ENCODE peak calls at places on chromosomes 4 and X, in six cellular contexts. One of them, this sample, is unnamed.

GRCh38 chr4:113442821-113443220 is 318.7 kb downstream of the CAMK2D start:
- DNase-seq in WTC11: no peak
- DNase-seq in upper lobe of right lung: no peak
- DNase-seq in ecto neural progenitor cell: no peak
- DNase-seq in activated T-cell treated with anti-CD3 and anti-CD28 coated beads, Interleukin-2, amount 50 U/mL, for 72 hours: no peak
- DNase-seq in brain microvascular endothelial cell: no peak
- DNase-seq in this sample: no peak

GRCh38 chrX:139086243-139086642 is 374.7 kb upstream of the FGF13 start:
- DNase-seq in WTC11: no peak
- DNase-seq in upper lobe of right lung: no peak
- DNase-seq in ecto neural progenitor cell: no peak
- DNase-seq in activated T-cell treated with anti-CD3 and anti-CD28 coated beads, Interleukin-2, amount 50 U/mL, for 72 hours: no peak
- DNase-seq in brain microvascular endothelial cell: no peak
- DNase-seq in this sample: no peak

GRCh38 chr4:186192068-186192751 is 843 bp downstream of the CYP4V2 start:
- DNase-seq in WTC11: peak
- DNase-seq in upper lobe of right lung: no peak
- DNase-seq in ecto neural progenitor cell: peak
- DNase-seq in activated T-cell treated with anti-CD3 and anti-CD28 coated beads, Interleukin-2, amount 50 U/mL, for 72 hours: no peak
- DNase-seq in brain microvascular endothelial cell: peak
- DNase-seq in this sample: no peak

GRCh38 chr4:14059006-14059405 is 431.5 kb upstream of the BOD1L1 start:
- DNase-seq in WTC11: no peak
- DNase-seq in upper lobe of right lung: no peak
- DNase-seq in ecto neural progenitor cell: no peak
- DNase-seq in activated T-cell treated with anti-CD3 and anti-CD28 coated beads, Interleukin-2, amount 50 U/mL, for 72 hours: no peak
- DNase-seq in brain microvascular endothelial cell: peak
- DNase-seq in this sample: no peak

GRCh38 chr4:65508169-65508568 is 162.1 kb downstream of the EPHA5 start:
- DNase-seq in WTC11: no peak
- DNase-seq in upper lobe of right lung: no peak
- DNase-seq in ecto neural progenitor cell: no peak
- DNase-seq in activated T-cell treated with anti-CD3 and anti-CD28 coated beads, Interleukin-2, amount 50 U/mL, for 72 hours: no peak
- DNase-seq in brain microvascular endothelial cell: peak
- DNase-seq in this sample: no peak

GRCh38 chrX:50081282-50081955 is 119.4 kb downstream of the AKAP4 start:
- DNase-seq in WTC11: peak
- DNase-seq in upper lobe of right lung: peak
- DNase-seq in ecto neural progenitor cell: no peak
- DNase-seq in activated T-cell treated with anti-CD3 and anti-CD28 coated beads, Interleukin-2, amount 50 U/mL, for 72 hours: no peak
- DNase-seq in brain microvascular endothelial cell: peak
- DNase-seq in this sample: no peak

GRCh38 chr4:139735381-139736256 is 70.0 kb downstream of the MGST2 start:
- DNase-seq in WTC11: peak
- DNase-seq in upper lobe of right lung: peak
- DNase-seq in ecto neural progenitor cell: peak
- DNase-seq in activated T-cell treated with anti-CD3 and anti-CD28 coated beads, Interleukin-2, amount 50 U/mL, for 72 hours: peak
- DNase-seq in brain microvascular endothelial cell: peak
- DNase-seq in this sample: no peak

GRCh38 chrX:123665197-123665596 is 67.7 kb downstream of the THOC2 start:
- DNase-seq in WTC11: no peak
- DNase-seq in upper lobe of right lung: no peak
- DNase-seq in ecto neural progenitor cell: no peak
- DNase-seq in activated T-cell treated with anti-CD3 and anti-CD28 coated beads, Interleukin-2, amount 50 U/mL, for 72 hours: no peak
- DNase-seq in brain microvascular endothelial cell: no peak
- DNase-seq in this sample: no peak

GRCh38 chrX:154013614-154014360 is 5.9 kb downstream of the IRAK1 start:
- DNase-seq in WTC11: peak
- DNase-seq in upper lobe of right lung: peak
- DNase-seq in ecto neural progenitor cell: peak
- DNase-seq in activated T-cell treated with anti-CD3 and anti-CD28 coated beads, Interleukin-2, amount 50 U/mL, for 72 hours: peak
- DNase-seq in brain microvascular endothelial cell: no peak
- DNase-seq in this sample: no peak

GRCh38 chrX:31071262-31071661 is 579 bp downstream of the FTHL17 start:
- DNase-seq in WTC11: no peak
- DNase-seq in upper lobe of right lung: peak
- DNase-seq in ecto neural progenitor cell: no peak
- DNase-seq in activated T-cell treated with anti-CD3 and anti-CD28 coated beads, Interleukin-2, amount 50 U/mL, for 72 hours: no peak
- DNase-seq in brain microvascular endothelial cell: no peak
- DNase-seq in this sample: peak

GRCh38 chr4:64417974-64418373 is 8.7 kb upstream of the TECRL start:
- DNase-seq in WTC11: no peak
- DNase-seq in upper lobe of right lung: no peak
- DNase-seq in ecto neural progenitor cell: no peak
- DNase-seq in activated T-cell treated with anti-CD3 and anti-CD28 coated beads, Interleukin-2, amount 50 U/mL, for 72 hours: no peak
- DNase-seq in brain microvascular endothelial cell: no peak
- DNase-seq in this sample: no peak

GRCh38 chr4:143287571-143287923 is 49.1 kb upstream of the GAB1 start:
- DNase-seq in WTC11: no peak
- DNase-seq in upper lobe of right lung: no peak
- DNase-seq in ecto neural progenitor cell: no peak
- DNase-seq in activated T-cell treated with anti-CD3 and anti-CD28 coated beads, Interleukin-2, amount 50 U/mL, for 72 hours: no peak
- DNase-seq in brain microvascular endothelial cell: no peak
- DNase-seq in this sample: no peak

GRCh38 chr4:87465739-87466366 is 43.5 kb downstream of the NUDT9 start:
- DNase-seq in WTC11: no peak
- DNase-seq in upper lobe of right lung: no peak
- DNase-seq in ecto neural progenitor cell: no peak
- DNase-seq in activated T-cell treated with anti-CD3 and anti-CD28 coated beads, Interleukin-2, amount 50 U/mL, for 72 hours: peak
- DNase-seq in brain microvascular endothelial cell: peak
- DNase-seq in this sample: no peak

GRCh38 chr4:139460565-139460964 is 6.6 kb downstream of the RAB33B start:
- DNase-seq in WTC11: no peak
- DNase-seq in upper lobe of right lung: no peak
- DNase-seq in ecto neural progenitor cell: no peak
- DNase-seq in activated T-cell treated with anti-CD3 and anti-CD28 coated beads, Interleukin-2, amount 50 U/mL, for 72 hours: no peak
- DNase-seq in brain microvascular endothelial cell: no peak
- DNase-seq in this sample: no peak

GRCh38 chrX:30613736-30614135 is 36.2 kb upstream of the TASL start:
- DNase-seq in WTC11: no peak
- DNase-seq in upper lobe of right lung: no peak
- DNase-seq in ecto neural progenitor cell: no peak
- DNase-seq in activated T-cell treated with anti-CD3 and anti-CD28 coated beads, Interleukin-2, amount 50 U/mL, for 72 hours: no peak
- DNase-seq in brain microvascular endothelial cell: no peak
- DNase-seq in this sample: no peak

GRCh38 chrX:109537324-109537665 is 651 bp downstream of the NXT2 start:
- DNase-seq in WTC11: no peak
- DNase-seq in upper lobe of right lung: peak
- DNase-seq in ecto neural progenitor cell: no peak
- DNase-seq in activated T-cell treated with anti-CD3 and anti-CD28 coated beads, Interleukin-2, amount 50 U/mL, for 72 hours: no peak
- DNase-seq in brain microvascular endothelial cell: peak
- DNase-seq in this sample: no peak

GRCh38 chrX:136768469-136769084 is 12.2 kb downstream of the ARHGEF6 start:
- DNase-seq in WTC11: peak
- DNase-seq in upper lobe of right lung: no peak
- DNase-seq in ecto neural progenitor cell: no peak
- DNase-seq in activated T-cell treated with anti-CD3 and anti-CD28 coated beads, Interleukin-2, amount 50 U/mL, for 72 hours: peak
- DNase-seq in brain microvascular endothelial cell: peak
- DNase-seq in this sample: no peak

GRCh38 chr4:105140684-105141490 is 5.8 kb upstream of the TET2 start:
- DNase-seq in WTC11: no peak
- DNase-seq in upper lobe of right lung: no peak
- DNase-seq in ecto neural progenitor cell: no peak
- DNase-seq in activated T-cell treated with anti-CD3 and anti-CD28 coated beads, Interleukin-2, amount 50 U/mL, for 72 hours: peak
- DNase-seq in brain microvascular endothelial cell: no peak
- DNase-seq in this sample: no peak

GRCh38 chr4:63620271-63620670 is 789.0 kb downstream of the TECRL start:
- DNase-seq in WTC11: no peak
- DNase-seq in upper lobe of right lung: no peak
- DNase-seq in ecto neural progenitor cell: no peak
- DNase-seq in activated T-cell treated with anti-CD3 and anti-CD28 coated beads, Interleukin-2, amount 50 U/mL, for 72 hours: no peak
- DNase-seq in brain microvascular endothelial cell: no peak
- DNase-seq in this sample: no peak

GRCh38 chrX:48045410-48046311 is 25.8 kb downstream of the ZNF630 start:
- DNase-seq in WTC11: no peak
- DNase-seq in upper lobe of right lung: no peak
- DNase-seq in ecto neural progenitor cell: no peak
- DNase-seq in activated T-cell treated with anti-CD3 and anti-CD28 coated beads, Interleukin-2, amount 50 U/mL, for 72 hours: no peak
- DNase-seq in brain microvascular endothelial cell: peak
- DNase-seq in this sample: no peak

GRCh38 chr4:5785806-5786680 is 75.0 kb downstream of the EVC start:
- DNase-seq in WTC11: no peak
- DNase-seq in upper lobe of right lung: peak
- DNase-seq in ecto neural progenitor cell: no peak
- DNase-seq in activated T-cell treated with anti-CD3 and anti-CD28 coated beads, Interleukin-2, amount 50 U/mL, for 72 hours: no peak
- DNase-seq in brain microvascular endothelial cell: peak
- DNase-seq in this sample: no peak

GRCh38 chrX:39675619-39676018 is 422.1 kb downstream of the BCOR start:
- DNase-seq in WTC11: no peak
- DNase-seq in upper lobe of right lung: no peak
- DNase-seq in ecto neural progenitor cell: no peak
- DNase-seq in activated T-cell treated with anti-CD3 and anti-CD28 coated beads, Interleukin-2, amount 50 U/mL, for 72 hours: no peak
- DNase-seq in brain microvascular endothelial cell: no peak
- DNase-seq in this sample: no peak

GRCh38 chrX:13676885-13677284 is 12.0 kb upstream of the RAB9A start:
- DNase-seq in WTC11: no peak
- DNase-seq in upper lobe of right lung: no peak
- DNase-seq in ecto neural progenitor cell: no peak
- DNase-seq in activated T-cell treated with anti-CD3 and anti-CD28 coated beads, Interleukin-2, amount 50 U/mL, for 72 hours: no peak
- DNase-seq in brain microvascular endothelial cell: no peak
- DNase-seq in this sample: no peak

GRCh38 chr4:185902654-185903053 is 90.7 kb upstream of the SORBS2 start:
- DNase-seq in WTC11: no peak
- DNase-seq in upper lobe of right lung: no peak
- DNase-seq in ecto neural progenitor cell: no peak
- DNase-seq in activated T-cell treated with anti-CD3 and anti-CD28 coated beads, Interleukin-2, amount 50 U/mL, for 72 hours: no peak
- DNase-seq in brain microvascular endothelial cell: peak
- DNase-seq in this sample: no peak